ENCODE peak calls at places on chromosomes 2 and 18, in ten cellular contexts. One of them, this sample, is unnamed.

GRCh38 chr2:56168163-56168562 is 15.6 kb upstream of the CCDC85A start:
- DNase-seq in Calu3: no peak
- DNase-seq in HAP-1: no peak
- DNase-seq in GM23248: peak; percentile 64
- DNase-seq in endodermal cell: no peak
- DNase-seq in NCI-H1092 treated with DMSO at 0.1 percent for 48 hours: peak; percentile 94
- DNase-seq in iris pigment epithelial cell: peak; percentile 72
- DNase-seq in GM13977: no peak
- DNase-seq in NCI-H748 treated with DMSO at 0.1 percent for 48 hours: no peak
- DNase-seq in mesothelial cell of epicardium: no peak
- DNase-seq in this sample: peak; percentile 83

GRCh38 chr2:212990697-212991096 is 160.7 kb downstream of the IKZF2 start:
- DNase-seq in Calu3: no peak
- DNase-seq in HAP-1: no peak
- DNase-seq in GM23248: peak; percentile 8
- DNase-seq in endodermal cell: no peak
- DNase-seq in NCI-H1092 treated with DMSO at 0.1 percent for 48 hours: no peak
- DNase-seq in iris pigment epithelial cell: peak; percentile 86
- DNase-seq in GM13977: no peak
- DNase-seq in NCI-H748 treated with DMSO at 0.1 percent for 48 hours: no peak
- DNase-seq in mesothelial cell of epicardium: no peak
- DNase-seq in this sample: no peak

GRCh38 chr2:10285578-10286198 is 17.0 kb upstream of the HPCAL1 start:
- DNase-seq in Calu3: peak; percentile 76
- DNase-seq in HAP-1: no peak
- DNase-seq in GM23248: peak; percentile 78
- DNase-seq in endodermal cell: peak; percentile 75
- DNase-seq in NCI-H1092 treated with DMSO at 0.1 percent for 48 hours: peak; percentile 27
- DNase-seq in iris pigment epithelial cell: peak; percentile 19
- DNase-seq in GM13977: no peak
- DNase-seq in NCI-H748 treated with DMSO at 0.1 percent for 48 hours: no peak
- DNase-seq in mesothelial cell of epicardium: no peak
- DNase-seq in this sample: peak; percentile 93

GRCh38 chr2:224416656-224417360 is 14.9 kb upstream of the FAM124B start:
- DNase-seq in Calu3: no peak
- DNase-seq in HAP-1: no peak
- DNase-seq in GM23248: no peak
- DNase-seq in endodermal cell: peak; percentile 74
- DNase-seq in NCI-H1092 treated with DMSO at 0.1 percent for 48 hours: no peak
- DNase-seq in iris pigment epithelial cell: no peak
- DNase-seq in GM13977: no peak
- DNase-seq in NCI-H748 treated with DMSO at 0.1 percent for 48 hours: no peak
- DNase-seq in mesothelial cell of epicardium: no peak
- DNase-seq in this sample: no peak

GRCh38 chr18:55100817-55101457 is 141.7 kb upstream of the CCDC68 start:
- DNase-seq in Calu3: peak; percentile 36
- DNase-seq in HAP-1: no peak
- DNase-seq in GM23248: peak; percentile 63
- DNase-seq in endodermal cell: no peak
- DNase-seq in NCI-H1092 treated with DMSO at 0.1 percent for 48 hours: no peak
- DNase-seq in iris pigment epithelial cell: peak; percentile 79
- DNase-seq in GM13977: no peak
- DNase-seq in NCI-H748 treated with DMSO at 0.1 percent for 48 hours: no peak
- DNase-seq in mesothelial cell of epicardium: no peak
- DNase-seq in this sample: peak; percentile 87

GRCh38 chr2:160043265-160043664 is 19.1 kb downstream of the PLA2R1 start:
- DNase-seq in Calu3: no peak
- DNase-seq in HAP-1: no peak
- DNase-seq in GM23248: no peak
- DNase-seq in endodermal cell: no peak
- DNase-seq in NCI-H1092 treated with DMSO at 0.1 percent for 48 hours: no peak
- DNase-seq in iris pigment epithelial cell: peak; percentile 42
- DNase-seq in GM13977: no peak
- DNase-seq in NCI-H748 treated with DMSO at 0.1 percent for 48 hours: no peak
- DNase-seq in mesothelial cell of epicardium: no peak
- DNase-seq in this sample: peak; percentile 87

GRCh38 chr18:25229080-25229479 is 122.9 kb downstream of the ZNF521 start:
- DNase-seq in Calu3: no peak
- DNase-seq in HAP-1: no peak
- DNase-seq in GM23248: peak; percentile 81
- DNase-seq in endodermal cell: no peak
- DNase-seq in NCI-H1092 treated with DMSO at 0.1 percent for 48 hours: no peak
- DNase-seq in iris pigment epithelial cell: peak; percentile 21
- DNase-seq in GM13977: no peak
- DNase-seq in NCI-H748 treated with DMSO at 0.1 percent for 48 hours: peak; percentile 18
- DNase-seq in mesothelial cell of epicardium: no peak
- DNase-seq in this sample: peak; percentile 55

GRCh38 chr2:201939366-201939985 is 94.2 kb upstream of the FZD7 start:
- DNase-seq in Calu3: no peak
- DNase-seq in HAP-1: no peak
- DNase-seq in GM23248: no peak
- DNase-seq in endodermal cell: peak; percentile 45
- DNase-seq in NCI-H1092 treated with DMSO at 0.1 percent for 48 hours: peak; percentile 15
- DNase-seq in iris pigment epithelial cell: no peak
- DNase-seq in GM13977: no peak
- DNase-seq in NCI-H748 treated with DMSO at 0.1 percent for 48 hours: no peak
- DNase-seq in mesothelial cell of epicardium: no peak
- DNase-seq in this sample: no peak

GRCh38 chr18:67513285-67513684 is 3.2 kb downstream of the DSEL start:
- DNase-seq in Calu3: no peak
- DNase-seq in HAP-1: no peak
- DNase-seq in GM23248: no peak
- DNase-seq in endodermal cell: no peak
- DNase-seq in NCI-H1092 treated with DMSO at 0.1 percent for 48 hours: no peak
- DNase-seq in iris pigment epithelial cell: peak; percentile 54
- DNase-seq in GM13977: no peak
- DNase-seq in NCI-H748 treated with DMSO at 0.1 percent for 48 hours: no peak
- DNase-seq in mesothelial cell of epicardium: no peak
- DNase-seq in this sample: peak; percentile 46

GRCh38 chr2:151422917-151423439 is 13.3 kb downstream of the RIF1 start:
- DNase-seq in Calu3: no peak
- DNase-seq in HAP-1: no peak
- DNase-seq in GM23248: no peak
- DNase-seq in endodermal cell: no peak
- DNase-seq in NCI-H1092 treated with DMSO at 0.1 percent for 48 hours: no peak
- DNase-seq in iris pigment epithelial cell: no peak
- DNase-seq in GM13977: peak; percentile 34
- DNase-seq in NCI-H748 treated with DMSO at 0.1 percent for 48 hours: no peak
- DNase-seq in mesothelial cell of epicardium: no peak
- DNase-seq in this sample: no peak

GRCh38 chr2:96083064-96083889 is 33.1 kb downstream of the ADRA2B start:
- DNase-seq in Calu3: no peak
- DNase-seq in HAP-1: no peak
- DNase-seq in GM23248: no peak
- DNase-seq in endodermal cell: no peak
- DNase-seq in NCI-H1092 treated with DMSO at 0.1 percent for 48 hours: no peak
- DNase-seq in iris pigment epithelial cell: no peak
- DNase-seq in GM13977: no peak
- DNase-seq in NCI-H748 treated with DMSO at 0.1 percent for 48 hours: no peak
- DNase-seq in mesothelial cell of epicardium: no peak
- DNase-seq in this sample: no peak

GRCh38 chr2:109475531-109476210 is 138.1 kb downstream of the SEPTIN10 start:
- DNase-seq in Calu3: no peak
- DNase-seq in HAP-1: no peak
- DNase-seq in GM23248: peak; percentile 88
- DNase-seq in endodermal cell: no peak
- DNase-seq in NCI-H1092 treated with DMSO at 0.1 percent for 48 hours: no peak
- DNase-seq in iris pigment epithelial cell: peak; percentile 77
- DNase-seq in GM13977: no peak
- DNase-seq in NCI-H748 treated with DMSO at 0.1 percent for 48 hours: no peak
- DNase-seq in mesothelial cell of epicardium: no peak
- DNase-seq in this sample: peak; percentile 74

GRCh38 chr2:9693138-9693520 is 62.3 kb upstream of the YWHAQ start:
- DNase-seq in Calu3: no peak
- DNase-seq in HAP-1: no peak
- DNase-seq in GM23248: peak; percentile 98
- DNase-seq in endodermal cell: no peak
- DNase-seq in NCI-H1092 treated with DMSO at 0.1 percent for 48 hours: no peak
- DNase-seq in iris pigment epithelial cell: peak; percentile 20
- DNase-seq in GM13977: no peak
- DNase-seq in NCI-H748 treated with DMSO at 0.1 percent for 48 hours: no peak
- DNase-seq in mesothelial cell of epicardium: no peak
- DNase-seq in this sample: peak; percentile 93

GRCh38 chr2:62803961-62804360 is 98.4 kb downstream of the EHBP1 start:
- DNase-seq in Calu3: no peak
- DNase-seq in HAP-1: no peak
- DNase-seq in GM23248: no peak
- DNase-seq in endodermal cell: no peak
- DNase-seq in NCI-H1092 treated with DMSO at 0.1 percent for 48 hours: no peak
- DNase-seq in iris pigment epithelial cell: no peak
- DNase-seq in GM13977: no peak
- DNase-seq in NCI-H748 treated with DMSO at 0.1 percent for 48 hours: no peak
- DNase-seq in mesothelial cell of epicardium: no peak
- DNase-seq in this sample: no peak

GRCh38 chr2:71603311-71603794 is 150.0 kb downstream of the DYSF start:
- DNase-seq in Calu3: no peak
- DNase-seq in HAP-1: no peak
- DNase-seq in GM23248: peak; percentile 43
- DNase-seq in endodermal cell: peak; percentile 41
- DNase-seq in NCI-H1092 treated with DMSO at 0.1 percent for 48 hours: no peak
- DNase-seq in iris pigment epithelial cell: no peak
- DNase-seq in GM13977: no peak
- DNase-seq in NCI-H748 treated with DMSO at 0.1 percent for 48 hours: no peak
- DNase-seq in mesothelial cell of epicardium: peak; percentile 33
- DNase-seq in this sample: no peak

GRCh38 chr2:112728029-112728362 is 7.2 kb downstream of the NT5DC4 start:
- DNase-seq in Calu3: no peak
- DNase-seq in HAP-1: no peak
- DNase-seq in GM23248: no peak
- DNase-seq in endodermal cell: no peak
- DNase-seq in NCI-H1092 treated with DMSO at 0.1 percent for 48 hours: no peak
- DNase-seq in iris pigment epithelial cell: no peak
- DNase-seq in GM13977: no peak
- DNase-seq in NCI-H748 treated with DMSO at 0.1 percent for 48 hours: no peak
- DNase-seq in mesothelial cell of epicardium: no peak
- DNase-seq in this sample: no peak

GRCh38 chr18:79495591-79496071 is 99.9 kb downstream of the NFATC1 start:
- DNase-seq in Calu3: no peak
- DNase-seq in HAP-1: no peak
- DNase-seq in GM23248: no peak
- DNase-seq in endodermal cell: no peak
- DNase-seq in NCI-H1092 treated with DMSO at 0.1 percent for 48 hours: no peak
- DNase-seq in iris pigment epithelial cell: no peak
- DNase-seq in GM13977: no peak
- DNase-seq in NCI-H748 treated with DMSO at 0.1 percent for 48 hours: no peak
- DNase-seq in mesothelial cell of epicardium: no peak
- DNase-seq in this sample: no peak

GRCh38 chr2:28271231-28271913 is 121.3 kb upstream of the FOSL2 start:
- DNase-seq in Calu3: no peak
- DNase-seq in HAP-1: no peak
- DNase-seq in GM23248: no peak
- DNase-seq in endodermal cell: no peak
- DNase-seq in NCI-H1092 treated with DMSO at 0.1 percent for 48 hours: no peak
- DNase-seq in iris pigment epithelial cell: no peak
- DNase-seq in GM13977: peak; percentile 27
- DNase-seq in NCI-H748 treated with DMSO at 0.1 percent for 48 hours: no peak
- DNase-seq in mesothelial cell of epicardium: no peak
- DNase-seq in this sample: no peak

GRCh38 chr18:54316071-54316820 is 41.4 kb downstream of the STARD6 start:
- DNase-seq in Calu3: no peak
- DNase-seq in HAP-1: no peak
- DNase-seq in GM23248: no peak
- DNase-seq in endodermal cell: no peak
- DNase-seq in NCI-H1092 treated with DMSO at 0.1 percent for 48 hours: no peak
- DNase-seq in iris pigment epithelial cell: no peak
- DNase-seq in GM13977: no peak
- DNase-seq in NCI-H748 treated with DMSO at 0.1 percent for 48 hours: no peak
- DNase-seq in mesothelial cell of epicardium: no peak
- DNase-seq in this sample: no peak

GRCh38 chr18:48201337-48201705 is 207.9 kb downstream of the ZBTB7C start:
- DNase-seq in Calu3: no peak
- DNase-seq in HAP-1: no peak
- DNase-seq in GM23248: no peak
- DNase-seq in endodermal cell: no peak
- DNase-seq in NCI-H1092 treated with DMSO at 0.1 percent for 48 hours: no peak
- DNase-seq in iris pigment epithelial cell: no peak
- DNase-seq in GM13977: no peak
- DNase-seq in NCI-H748 treated with DMSO at 0.1 percent for 48 hours: no peak
- DNase-seq in mesothelial cell of epicardium: no peak
- DNase-seq in this sample: no peak

GRCh38 chr18:48264508-48264907 is 144.7 kb downstream of the ZBTB7C start:
- DNase-seq in Calu3: no peak
- DNase-seq in HAP-1: no peak
- DNase-seq in GM23248: peak; percentile 9
- DNase-seq in endodermal cell: no peak
- DNase-seq in NCI-H1092 treated with DMSO at 0.1 percent for 48 hours: no peak
- DNase-seq in iris pigment epithelial cell: no peak
- DNase-seq in GM13977: no peak
- DNase-seq in NCI-H748 treated with DMSO at 0.1 percent for 48 hours: no peak
- DNase-seq in mesothelial cell of epicardium: no peak
- DNase-seq in this sample: peak; percentile 37

GRCh38 chr2:160652236-160652635 is 158.6 kb upstream of the RBMS1 start:
- DNase-seq in Calu3: no peak
- DNase-seq in HAP-1: no peak
- DNase-seq in GM23248: peak; percentile 34
- DNase-seq in endodermal cell: no peak
- DNase-seq in NCI-H1092 treated with DMSO at 0.1 percent for 48 hours: no peak
- DNase-seq in iris pigment epithelial cell: peak; percentile 23
- DNase-seq in GM13977: no peak
- DNase-seq in NCI-H748 treated with DMSO at 0.1 percent for 48 hours: no peak
- DNase-seq in mesothelial cell of epicardium: no peak
- DNase-seq in this sample: no peak

GRCh38 chr2:74847075-74847858 is 13.3 kb downstream of the HK2 start:
- DNase-seq in Calu3: no peak
- DNase-seq in HAP-1: no peak
- DNase-seq in GM23248: peak; percentile 42
- DNase-seq in endodermal cell: no peak
- DNase-seq in NCI-H1092 treated with DMSO at 0.1 percent for 48 hours: no peak
- DNase-seq in iris pigment epithelial cell: no peak
- DNase-seq in GM13977: no peak
- DNase-seq in NCI-H748 treated with DMSO at 0.1 percent for 48 hours: no peak
- DNase-seq in mesothelial cell of epicardium: no peak
- DNase-seq in this sample: no peak

GRCh38 chr2:96114546-96114902 is 1.8 kb downstream of the ADRA2B start:
- DNase-seq in Calu3: no peak
- DNase-seq in HAP-1: no peak
- DNase-seq in GM23248: no peak
- DNase-seq in endodermal cell: no peak
- DNase-seq in NCI-H1092 treated with DMSO at 0.1 percent for 48 hours: no peak
- DNase-seq in iris pigment epithelial cell: no peak
- DNase-seq in GM13977: no peak
- DNase-seq in NCI-H748 treated with DMSO at 0.1 percent for 48 hours: no peak
- DNase-seq in mesothelial cell of epicardium: no peak
- DNase-seq in this sample: no peak

This sample was measured in M059J.